ENCODE peak calls at places on chromosome 12, in five cellular contexts. One of them, this sample, is unnamed.

GRCh38 chr12:28099862-28100261 is 90.4 kb upstream of the CCDC91 start:
- DNase-seq in cardiac muscle cell: no peak
- DNase-seq in HFF-Myc: no peak
- DNase-seq in fibroblast of lung: no peak
- DNase-seq in left ventricle myocardium inferior: no peak
- DNase-seq in this sample: no peak

GRCh38 chr12:21451529-21451928 is 14.1 kb downstream of the PYROXD1 start:
- DNase-seq in left ventricle myocardium inferior: no peak
- DNase-seq in HFF-Myc: no peak
- DNase-seq in cardiac muscle cell: no peak
- DNase-seq in fibroblast of lung: peak
- DNase-seq in this sample: peak

GRCh38 chr12:21945002-21945401 is 3.8 kb upstream of the ABCC9 start:
- DNase-seq in cardiac muscle cell: no peak
- DNase-seq in fibroblast of lung: no peak
- DNase-seq in left ventricle myocardium inferior: no peak
- DNase-seq in HFF-Myc: no peak
- DNase-seq in this sample: no peak

GRCh38 chr12:100058482-100059029 is 73.8 kb upstream of the ANKS1B start:
- DNase-seq in fibroblast of lung: peak
- DNase-seq in left ventricle myocardium inferior: no peak
- DNase-seq in HFF-Myc: peak
- DNase-seq in cardiac muscle cell: peak
- DNase-seq in this sample: peak

GRCh38 chr12:2270846-2271245 is 218.1 kb downstream of the CACNA1C start:
- DNase-seq in fibroblast of lung: no peak
- DNase-seq in left ventricle myocardium inferior: no peak
- DNase-seq in HFF-Myc: no peak
- DNase-seq in cardiac muscle cell: no peak
- DNase-seq in this sample: no peak

GRCh38 chr12:89684131-89684530 is 24.5 kb downstream of the ATP2B1 start:
- DNase-seq in cardiac muscle cell: no peak
- DNase-seq in left ventricle myocardium inferior: no peak
- DNase-seq in fibroblast of lung: no peak
- DNase-seq in HFF-Myc: no peak
- DNase-seq in this sample: no peak

GRCh38 chr12:77152623-77153193 is 87.3 kb upstream of the E2F7 start:
- DNase-seq in left ventricle myocardium inferior: no peak
- DNase-seq in HFF-Myc: peak
- DNase-seq in cardiac muscle cell: peak
- DNase-seq in fibroblast of lung: peak
- DNase-seq in this sample: peak

GRCh38 chr12:2375871-2376270 is 323.1 kb downstream of the CACNA1C start:
- DNase-seq in fibroblast of lung: no peak
- DNase-seq in cardiac muscle cell: no peak
- DNase-seq in left ventricle myocardium inferior: no peak
- DNase-seq in HFF-Myc: no peak
- DNase-seq in this sample: no peak

GRCh38 chr12:11827096-11827841 is 177.8 kb downstream of the ETV6 start:
- DNase-seq in HFF-Myc: no peak
- DNase-seq in left ventricle myocardium inferior: no peak
- DNase-seq in fibroblast of lung: peak
- DNase-seq in cardiac muscle cell: peak
- DNase-seq in this sample: peak

GRCh38 chr12:12902036-12902435 is 10.7 kb downstream of the GPRC5A start:
- DNase-seq in fibroblast of lung: peak
- DNase-seq in cardiac muscle cell: no peak
- DNase-seq in left ventricle myocardium inferior: no peak
- DNase-seq in HFF-Myc: no peak
- DNase-seq in this sample: peak

GRCh38 chr12:28026701-28027100 is 54.2 kb upstream of the PTHLH start:
- DNase-seq in HFF-Myc: no peak
- DNase-seq in fibroblast of lung: no peak
- DNase-seq in cardiac muscle cell: no peak
- DNase-seq in left ventricle myocardium inferior: no peak
- DNase-seq in this sample: peak

GRCh38 chr12:122947352-122947792 is 18.9 kb downstream of the ABCB9 start:
- DNase-seq in cardiac muscle cell: no peak
- DNase-seq in fibroblast of lung: no peak
- DNase-seq in left ventricle myocardium inferior: peak
- DNase-seq in HFF-Myc: no peak
- DNase-seq in this sample: no peak

GRCh38 chr12:50517456-50518048 is 12.8 kb downstream of the DIP2B start:
- DNase-seq in cardiac muscle cell: no peak
- DNase-seq in fibroblast of lung: peak
- DNase-seq in left ventricle myocardium inferior: no peak
- DNase-seq in HFF-Myc: no peak
- DNase-seq in this sample: peak

GRCh38 chr12:53461059-53461458 is 9.2 kb downstream of the PCBP2 start:
- DNase-seq in cardiac muscle cell: peak
- DNase-seq in left ventricle myocardium inferior: peak
- DNase-seq in HFF-Myc: no peak
- DNase-seq in fibroblast of lung: no peak
- DNase-seq in this sample: no peak

GRCh38 chr12:50988051-50988450 is 35.7 kb downstream of the HIGD1C start:
- DNase-seq in HFF-Myc: no peak
- DNase-seq in cardiac muscle cell: no peak
- DNase-seq in left ventricle myocardium inferior: no peak
- DNase-seq in fibroblast of lung: no peak
- DNase-seq in this sample: peak

GRCh38 chr12:129544716-129545115 is 359.1 kb downstream of the TMEM132D start:
- DNase-seq in fibroblast of lung: no peak
- DNase-seq in HFF-Myc: no peak
- DNase-seq in cardiac muscle cell: no peak
- DNase-seq in left ventricle myocardium inferior: no peak
- DNase-seq in this sample: no peak

GRCh38 chr12:34347367-34347766 is 325.1 kb downstream of the ALG10 start:
- DNase-seq in fibroblast of lung: no peak
- DNase-seq in cardiac muscle cell: no peak
- DNase-seq in left ventricle myocardium inferior: no peak
- DNase-seq in HFF-Myc: no peak
- DNase-seq in this sample: no peak

GRCh38 chr12:2456813-2457186 is 338.0 kb upstream of the FKBP4 start:
- DNase-seq in fibroblast of lung: no peak
- DNase-seq in cardiac muscle cell: no peak
- DNase-seq in left ventricle myocardium inferior: no peak
- DNase-seq in HFF-Myc: no peak
- DNase-seq in this sample: no peak

GRCh38 chr12:46693518-46693917 is 132.3 kb downstream of the SLC38A4 start:
- DNase-seq in cardiac muscle cell: no peak
- DNase-seq in HFF-Myc: no peak
- DNase-seq in left ventricle myocardium inferior: no peak
- DNase-seq in fibroblast of lung: no peak
- DNase-seq in this sample: no peak

GRCh38 chr12:5227722-5228274 is 184.1 kb downstream of the KCNA5 start:
- DNase-seq in cardiac muscle cell: no peak
- DNase-seq in left ventricle myocardium inferior: peak
- DNase-seq in HFF-Myc: no peak
- DNase-seq in fibroblast of lung: no peak
- DNase-seq in this sample: no peak

GRCh38 chr12:6376079-6376941 is 947 bp upstream of the SCNN1A start:
- DNase-seq in left ventricle myocardium inferior: no peak
- DNase-seq in cardiac muscle cell: peak
- DNase-seq in HFF-Myc: no peak
- DNase-seq in fibroblast of lung: peak
- DNase-seq in this sample: peak

GRCh38 chr12:124026755-124027745 is 54.0 kb downstream of the ZNF664 start:
- DNase-seq in fibroblast of lung: peak
- DNase-seq in cardiac muscle cell: no peak
- DNase-seq in left ventricle myocardium inferior: no peak
- DNase-seq in HFF-Myc: no peak
- DNase-seq in this sample: peak

GRCh38 chr12:23895792-23896218 is 53.7 kb downstream of the SOX5 start:
- DNase-seq in left ventricle myocardium inferior: no peak
- DNase-seq in HFF-Myc: no peak
- DNase-seq in cardiac muscle cell: no peak
- DNase-seq in fibroblast of lung: no peak
- DNase-seq in this sample: no peak

GRCh38 chr12:28158353-28158752 is 31.9 kb upstream of the CCDC91 start:
- DNase-seq in left ventricle myocardium inferior: no peak
- DNase-seq in HFF-Myc: no peak
- DNase-seq in fibroblast of lung: no peak
- DNase-seq in cardiac muscle cell: no peak
- DNase-seq in this sample: no peak

GRCh38 chr12:78719721-78720120 is 144.9 kb upstream of the SYT1 start:
- DNase-seq in cardiac muscle cell: no peak
- DNase-seq in fibroblast of lung: no peak
- DNase-seq in HFF-Myc: no peak
- DNase-seq in left ventricle myocardium inferior: no peak
- DNase-seq in this sample: no peak

GRCh38 chr12:8033153-8034044 is 883 bp downstream of the FOXJ2 start:
- DNase-seq in cardiac muscle cell: peak
- DNase-seq in HFF-Myc: no peak
- DNase-seq in left ventricle myocardium inferior: peak
- DNase-seq in fibroblast of lung: peak
- DNase-seq in this sample: peak

GRCh38 chr12:22190969-22191368 is 143.5 kb downstream of the ST8SIA1 start:
- DNase-seq in fibroblast of lung: no peak
- DNase-seq in left ventricle myocardium inferior: no peak
- DNase-seq in HFF-Myc: no peak
- DNase-seq in cardiac muscle cell: peak
- DNase-seq in this sample: no peak

GRCh38 chr12:64461634-64462414 is 9.9 kb downstream of the TBK1 start:
- DNase-seq in fibroblast of lung: peak
- DNase-seq in HFF-Myc: no peak
- DNase-seq in cardiac muscle cell: no peak
- DNase-seq in left ventricle myocardium inferior: no peak
- DNase-seq in this sample: peak

GRCh38 chr12:113955109-113955970 is 10.8 kb downstream of the RBM19 start:
- DNase-seq in HFF-Myc: no peak
- DNase-seq in cardiac muscle cell: peak
- DNase-seq in fibroblast of lung: no peak
- DNase-seq in left ventricle myocardium inferior: no peak
- DNase-seq in this sample: no peak
- TF ChIP-seq CTCF in HFF-Myc: peak
- TF ChIP-seq CTCF in cardiac muscle cell: peak
- TF ChIP-seq CTCF in fibroblast of lung: peak
- TF ChIP-seq CTCF in left ventricle myocardium inferior: peak
- TF ChIP-seq CTCF in this sample: peak

DNA sequence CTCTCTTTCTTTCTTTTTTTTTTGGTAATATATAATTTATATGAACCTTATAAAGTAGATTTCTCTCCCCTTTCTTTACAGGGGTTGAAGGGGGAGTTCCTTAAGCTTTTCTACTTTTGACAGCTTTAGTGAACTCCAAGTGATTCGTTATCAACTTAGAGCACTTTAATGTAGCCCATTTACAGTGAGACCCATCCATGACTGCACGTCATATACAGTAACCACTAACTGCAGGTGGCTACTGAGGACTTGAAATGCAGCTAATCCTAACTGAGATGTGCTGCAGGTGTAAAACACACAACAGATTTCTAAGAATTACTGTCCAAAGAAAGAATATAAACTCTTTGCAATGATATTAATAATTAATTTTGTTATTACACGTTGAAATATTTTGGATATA is 585 bp downstream of the LRRIQ1 start:
- DNase-seq in fibroblast of lung: no peak
- DNase-seq in left ventricle myocardium inferior: no peak
- DNase-seq in HFF-Myc: no peak
- DNase-seq in cardiac muscle cell: no peak
- DNase-seq in this sample: no peak
- H3K4me3 ChIP-seq in fibroblast of lung: peak
- H3K4me3 ChIP-seq in left ventricle myocardium inferior: peak
- H3K4me3 ChIP-seq in HFF-Myc: peak
- H3K4me3 ChIP-seq in cardiac muscle cell: peak
- H3K4me3 ChIP-seq in this sample: peak

GRCh38 chr12:48768147-48768546 is 20.7 kb downstream of the ADCY6 start:
- DNase-seq in left ventricle myocardium inferior: no peak
- DNase-seq in fibroblast of lung: no peak
- DNase-seq in cardiac muscle cell: no peak
- DNase-seq in HFF-Myc: no peak
- DNase-seq in this sample: no peak

GRCh38 chr12:48765753-48766162 is 23.1 kb downstream of the ADCY6 start:
- DNase-seq in HFF-Myc: no peak
- DNase-seq in cardiac muscle cell: no peak
- DNase-seq in fibroblast of lung: peak
- DNase-seq in left ventricle myocardium inferior: no peak
- DNase-seq in this sample: peak

GRCh38 chr12:48767521-48767920 is 21.4 kb downstream of the ADCY6 start:
- DNase-seq in HFF-Myc: no peak
- DNase-seq in cardiac muscle cell: no peak
- DNase-seq in left ventricle myocardium inferior: no peak
- DNase-seq in fibroblast of lung: no peak
- DNase-seq in this sample: no peak

GRCh38 chr12:48767047-48767446 is 21.8 kb downstream of the ADCY6 start:
- DNase-seq in left ventricle myocardium inferior: peak
- DNase-seq in fibroblast of lung: no peak
- DNase-seq in HFF-Myc: no peak
- DNase-seq in cardiac muscle cell: no peak
- DNase-seq in this sample: peak

GRCh38 chr12:48764521-48764920 is 24.4 kb downstream of the ADCY6 start:
- DNase-seq in HFF-Myc: no peak
- DNase-seq in fibroblast of lung: no peak
- DNase-seq in left ventricle myocardium inferior: no peak
- DNase-seq in cardiac muscle cell: no peak
- DNase-seq in this sample: no peak
- TF ChIP-seq CTCF in HFF-Myc: no peak
- TF ChIP-seq CTCF in fibroblast of lung: no peak
- TF ChIP-seq CTCF in left ventricle myocardium inferior: no peak
- TF ChIP-seq CTCF in cardiac muscle cell: no peak
- TF ChIP-seq CTCF in this sample: no peak

GRCh38 chr12:131421506-131422184 is 289.2 kb upstream of the SFSWAP start:
- DNase-seq in left ventricle myocardium inferior: no peak
- DNase-seq in cardiac muscle cell: no peak
- DNase-seq in HFF-Myc: no peak
- DNase-seq in fibroblast of lung: no peak
- DNase-seq in this sample: no peak

GRCh38 chr12:131422744-131423143 is 288.1 kb upstream of the SFSWAP start:
- DNase-seq in left ventricle myocardium inferior: no peak
- DNase-seq in cardiac muscle cell: no peak
- DNase-seq in fibroblast of lung: no peak
- DNase-seq in HFF-Myc: no peak
- DNase-seq in this sample: no peak

GRCh38 chr12:131418884-131419283 is 292.0 kb upstream of the SFSWAP start:
- DNase-seq in fibroblast of lung: no peak
- DNase-seq in left ventricle myocardium inferior: no peak
- DNase-seq in cardiac muscle cell: no peak
- DNase-seq in HFF-Myc: no peak
- DNase-seq in this sample: no peak

GRCh38 chr12:131424270-131424669 is 286.6 kb upstream of the SFSWAP start:
- DNase-seq in HFF-Myc: no peak
- DNase-seq in fibroblast of lung: no peak
- DNase-seq in left ventricle myocardium inferior: no peak
- DNase-seq in cardiac muscle cell: no peak
- DNase-seq in this sample: no peak

DNA sequence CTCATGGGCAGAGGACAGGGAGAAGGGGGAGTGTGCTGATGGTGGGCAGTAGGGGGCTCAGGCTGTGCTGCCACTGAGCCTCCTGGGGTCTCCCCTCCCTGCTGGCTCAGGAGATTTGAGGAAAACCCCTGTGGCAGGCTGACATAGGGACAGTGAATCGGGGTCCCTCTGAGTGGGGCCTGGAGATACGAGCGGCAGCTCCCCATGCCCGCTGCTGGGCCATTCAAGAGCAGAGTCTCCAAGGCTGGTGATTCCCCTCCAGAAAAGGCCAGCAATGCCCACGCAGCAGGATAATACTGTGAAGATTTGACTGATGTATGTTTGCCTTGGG is 288.7 kb upstream of the SFSWAP start:
- DNase-seq in left ventricle myocardium inferior: no peak
- DNase-seq in fibroblast of lung: no peak
- DNase-seq in HFF-Myc: no peak
- DNase-seq in cardiac muscle cell: no peak
- DNase-seq in this sample: no peak
- H3K4me3 ChIP-seq in left ventricle myocardium inferior: no peak
- H3K4me3 ChIP-seq in fibroblast of lung: no peak
- H3K4me3 ChIP-seq in HFF-Myc: no peak
- H3K4me3 ChIP-seq in cardiac muscle cell: no peak
- H3K4me3 ChIP-seq in this sample: no peak

This sample was measured in AG10803.